ENCODE peak calls at places on chromosome 2, in eight cellular contexts. H, G, Z, M, W, I, B and N are unnamed samples.

GRCh38 chr2:233059797-233060499 is at the start of gene INPP5D:
- DNase-seq in G (no peak), Z (peak; percentile 77), B (peak; percentile 80), W (no peak), H (no peak), I (no peak), M (peak; percentile 20), N (no peak)

GRCh38 chr2:62596061-62596658 is 90.2 kb upstream of the TMEM17 start:
- DNase-seq in B (no peak), Z (peak; percentile 71), G (no peak), I (peak; percentile 75), H (no peak), W (peak; percentile 83), M (no peak), N (peak; percentile 89)

GRCh38 chr2:128522829-128523228 is 204.2 kb upstream of the HS6ST1 start:
- DNase-seq in B (no peak), M (no peak), I (no peak), Z (no peak), W (no peak), G (no peak), H (no peak), N (no peak)

GRCh38 chr2:60675309-60675708 is 80.8 kb upstream of the PAPOLG start:
- DNase-seq in B (peak; percentile 4), Z (no peak), G (no peak), W (no peak), I (no peak), H (no peak), M (no peak), N (no peak)

GRCh38 chr2:96477458-96477857 is 27.7 kb downstream of the NEURL3 start:
- DNase-seq in M (no peak), Z (no peak), H (no peak), B (no peak), I (no peak), W (no peak), G (no peak), N (no peak)

GRCh38 chr2:225177098-225177497 is 134.8 kb upstream of the DOCK10 start:
- DNase-seq in B (no peak), Z (no peak), M (no peak), I (peak; percentile 16), G (no peak), H (no peak), W (peak; percentile 18), N (peak; percentile 47)

GRCh38 chr2:138615257-138615656 is 113.7 kb downstream of the SPOPL start:
- DNase-seq in I (no peak), B (no peak), G (peak; percentile 17), Z (no peak), W (no peak), M (no peak), H (no peak), N (peak; percentile 5)

GRCh38 chr2:11017921-11018320 is 106.2 kb downstream of the KCNF1 start:
- DNase-seq in H (no peak), B (no peak), Z (no peak), M (no peak), W (no peak), G (no peak), I (no peak), N (no peak)

GRCh38 chr2:136139601-136140000 is 21.7 kb upstream of the CXCR4 start:
- DNase-seq in Z (no peak), G (no peak), B (no peak), M (no peak), I (no peak), H (no peak), W (no peak), N (no peak)

GRCh38 chr2:23502096-23502495 is 117.1 kb downstream of the KLHL29 start:
- DNase-seq in G (no peak), I (no peak), M (peak; percentile 78), W (no peak), B (no peak), Z (no peak), H (no peak), N (no peak)

GRCh38 chr2:207394812-207395534 is 134.8 kb upstream of the CREB1 start:
- DNase-seq in Z (peak; percentile 98), I (peak; percentile 93), B (no peak), G (peak; percentile 34), H (no peak), W (peak; percentile 90), M (no peak), N (peak; percentile 98)

GRCh38 chr2:237691908-237692600 is 64.7 kb downstream of the LRRFIP1 start:
- DNase-seq in Z (peak; percentile 69), I (no peak), G (peak; percentile 68), H (peak; percentile 91), W (peak; percentile 90), B (peak; percentile 98), M (peak; percentile 97), N (no peak)

GRCh38 chr2:33848486-33848885 is 249.4 kb upstream of the FAM98A start:
- DNase-seq in M (no peak), I (no peak), G (no peak), H (no peak), B (no peak), W (peak; percentile 35), Z (no peak), N (peak; percentile 1)

GRCh38 chr2:113157897-113158753 is 15.6 kb upstream of the PSD4 start:
- DNase-seq in Z (peak; percentile 44), W (peak; percentile 40), I (no peak), M (peak; percentile 5), B (no peak), H (no peak), G (no peak), N (no peak)

GRCh38 chr2:148794558-148794957 is 80.5 kb upstream of the KIF5C start:
- DNase-seq in Z (no peak), G (no peak), M (no peak), B (no peak), W (peak; percentile 36), I (no peak), H (no peak), N (no peak)

GRCh38 chr2:173583196-173583595 is 228.5 kb downstream of the CDCA7 start:
- DNase-seq in W (no peak), G (no peak), B (no peak), M (no peak), H (no peak), Z (no peak), I (no peak), N (no peak)

GRCh38 chr2:206353685-206354084 is 79.2 kb downstream of the ZDBF2 start:
- DNase-seq in W (no peak), M (no peak), B (no peak), I (peak; percentile 3), Z (no peak), G (no peak), H (no peak), N (no peak)

GRCh38 chr2:25314514-25315315 is 27.0 kb downstream of the DNMT3A start:
- DNase-seq in M (peak; percentile 68), I (no peak), Z (peak; percentile 53), H (peak; percentile 60), G (no peak), W (peak; percentile 56), B (no peak), N (no peak)

GRCh38 chr2:206993512-206993911 is 54.2 kb downstream of the CPO start:
- DNase-seq in Z (no peak), G (no peak), B (no peak), H (no peak), I (no peak), W (no peak), M (no peak), N (no peak)

GRCh38 chr2:213021971-213022899 is 129.2 kb downstream of the IKZF2 start:
- DNase-seq in B (no peak), W (peak; percentile 45), H (no peak), G (no peak), Z (no peak), I (no peak), M (no peak), N (no peak)

GRCh38 chr2:220553150-220553549 is 925.7 kb downstream of the SLC4A3 start:
- DNase-seq in W (no peak), B (no peak), H (no peak), I (no peak), Z (no peak), M (no peak), G (no peak), N (peak; percentile 34)

GRCh38 chr2:196170681-196171247 is 614 bp downstream of the STK17B start:
- DNase-seq in W (peak; percentile 78), Z (no peak), G (no peak), H (no peak), B (no peak), I (no peak), M (peak; percentile 33), N (no peak)

GRCh38 chr2:105417789-105418475 is 19.1 kb upstream of the FHL2 start:
- DNase-seq in H (no peak), B (no peak), I (no peak), W (peak; percentile 63), Z (no peak), M (no peak), G (no peak), N (no peak)

GRCh38 chr2:65142515-65142914 is 12.6 kb upstream of the RAB1A start:
- DNase-seq in I (no peak), W (no peak), B (no peak), Z (no peak), G (no peak), H (no peak), M (no peak), N (no peak)
- TF ChIP-seq CTCF in I (peak; percentile 8), W (no peak), B (peak; percentile 14), Z (peak; percentile 4), G (peak; percentile 36), H (no peak), M (no peak), N (no peak)

GRCh38 chr2:238868616-238869292 is 20.9 kb downstream of the TWIST2 start:
- DNase-seq in M (peak; percentile 79), G (peak; percentile 51), H (peak; percentile 85), I (no peak), W (peak; percentile 93), B (peak; percentile 91), Z (no peak), N (no peak)

GRCh38 chr2:238869293-238870124 is 21.6 kb downstream of the TWIST2 start:
- DNase-seq in G (no peak), H (no peak), W (peak; percentile 70), I (no peak), Z (no peak), M (no peak), B (peak; percentile 55), N (no peak)

GRCh38 chr2:238866656-238867277 is 18.9 kb downstream of the TWIST2 start:
- DNase-seq in G (no peak), W (no peak), I (no peak), M (no peak), Z (peak; percentile 11), H (no peak), B (peak; percentile 54), N (no peak)

GRCh38 chr2:238865744-238866355 is 18.0 kb downstream of the TWIST2 start:
- DNase-seq in Z (no peak), M (no peak), W (no peak), I (no peak), G (no peak), B (peak; percentile 59), H (no peak), N (no peak)

GRCh38 chr2:238868067-238868524 is 20.2 kb downstream of the TWIST2 start:
- DNase-seq in H (no peak), I (no peak), B (peak; percentile 70), M (no peak), G (no peak), Z (no peak), W (peak; percentile 74), N (no peak)
- H3K4me3 ChIP-seq in H (no peak overlapping the region), I (peak overlapping the region; percentile 13), B (no peak overlapping the region), M (no peak overlapping the region), G (no peak overlapping the region), Z (no peak overlapping the region), W (no peak overlapping the region), N (no peak overlapping the region)

GRCh38 chr2:107811982-107812381 is 14.7 kb upstream of the RGPD4 start:
- DNase-seq in W (no peak), G (no peak), I (no peak), H (no peak), Z (no peak), B (no peak), M (no peak), N (no peak)
- TF ChIP-seq CTCF in W (no peak), G (no peak), I (no peak), H (no peak), Z (no peak), B (no peak), M (no peak), N (no peak)

GRCh38 chr2:218964041-218964771 is 4.7 kb downstream of the CDK5R2 start:
- DNase-seq in W (peak; percentile 76), H (no peak), G (no peak), Z (no peak), M (no peak), B (no peak), I (peak; percentile 47), N (no peak)
- H3K4me3 ChIP-seq in W (no peak overlapping the region), H (no peak overlapping the region), G (peak overlapping the region; percentile 35), Z (no peak overlapping the region), M (no peak overlapping the region), B (no peak overlapping the region), I (no peak overlapping the region), N (no peak overlapping the region)